ENCODE peak calls at places on chromosomes 16 and 17, in four cellular contexts. One of them, this sample, is unnamed.

GRCh38 chr17:81713556-81714411 is 1.7 kb downstream of the SLC25A10 start:
- DNase-seq in small intestine: peak
- DNase-seq in esophagus squamous epithelium: no peak
- DNase-seq in WERI-Rb-1: peak
- DNase-seq in this sample: peak

GRCh38 chr16:4365014-4365406 is 6.6 kb upstream of the VASN start:
- DNase-seq in small intestine: no peak
- DNase-seq in esophagus squamous epithelium: no peak
- DNase-seq in WERI-Rb-1: no peak
- DNase-seq in this sample: no peak

GRCh38 chr16:72552675-72553074 is 380.7 kb upstream of the PMFBP1 start:
- DNase-seq in small intestine: no peak
- DNase-seq in esophagus squamous epithelium: no peak
- DNase-seq in WERI-Rb-1: no peak
- DNase-seq in this sample: no peak

GRCh38 chr17:39177256-39177655 is 11.3 kb upstream of the ARL5C start:
- DNase-seq in WERI-Rb-1: peak
- DNase-seq in small intestine: no peak
- DNase-seq in esophagus squamous epithelium: no peak
- DNase-seq in this sample: peak

GRCh38 chr17:61366715-61367413 is 32.8 kb upstream of the TBX2 start:
- DNase-seq in esophagus squamous epithelium: no peak
- DNase-seq in WERI-Rb-1: peak
- DNase-seq in small intestine: peak
- DNase-seq in this sample: peak

GRCh38 chr16:78669994-78670393 is 570.5 kb downstream of the WWOX start:
- DNase-seq in esophagus squamous epithelium: no peak
- DNase-seq in small intestine: no peak
- DNase-seq in WERI-Rb-1: no peak
- DNase-seq in this sample: no peak

GRCh38 chr17:2899911-2900310 is 103.7 kb downstream of the RAP1GAP2 start:
- DNase-seq in esophagus squamous epithelium: no peak
- DNase-seq in small intestine: peak
- DNase-seq in WERI-Rb-1: no peak
- DNase-seq in this sample: no peak

GRCh38 chr17:43983196-43983514 is 21.3 kb upstream of the NAGS start:
- DNase-seq in esophagus squamous epithelium: no peak
- DNase-seq in WERI-Rb-1: no peak
- DNase-seq in small intestine: no peak
- DNase-seq in this sample: no peak

GRCh38 chr17:51590071-51590470 is 329.7 kb downstream of the UTP18 start:
- DNase-seq in small intestine: no peak
- DNase-seq in esophagus squamous epithelium: no peak
- DNase-seq in WERI-Rb-1: no peak
- DNase-seq in this sample: no peak

GRCh38 chr17:68453991-68454665 is 3.2 kb downstream of the WIPI1 start:
- DNase-seq in small intestine: no peak
- DNase-seq in esophagus squamous epithelium: no peak
- DNase-seq in WERI-Rb-1: no peak
- DNase-seq in this sample: no peak

GRCh38 chr17:60134396-60135159 is 15.2 kb upstream of the CA4 start:
- DNase-seq in small intestine: no peak
- DNase-seq in WERI-Rb-1: peak
- DNase-seq in esophagus squamous epithelium: no peak
- DNase-seq in this sample: peak

GRCh38 chr16:56344518-56345405 is 80.6 kb downstream of the AMFR start:
- DNase-seq in small intestine: peak
- DNase-seq in WERI-Rb-1: no peak
- DNase-seq in esophagus squamous epithelium: no peak
- DNase-seq in this sample: no peak

GRCh38 chr17:73226556-73227172 is 33.8 kb downstream of the COG1 start:
- DNase-seq in WERI-Rb-1: no peak
- DNase-seq in esophagus squamous epithelium: no peak
- DNase-seq in small intestine: no peak
- DNase-seq in this sample: no peak

GRCh38 chr17:75861927-75862317 is 6.8 kb upstream of the WBP2 start:
- DNase-seq in small intestine: no peak
- DNase-seq in esophagus squamous epithelium: no peak
- DNase-seq in WERI-Rb-1: no peak
- DNase-seq in this sample: no peak

GRCh38 chr16:81493755-81494433 is 49.3 kb downstream of the CMIP start:
- DNase-seq in esophagus squamous epithelium: no peak
- DNase-seq in WERI-Rb-1: no peak
- DNase-seq in small intestine: peak
- DNase-seq in this sample: peak

GRCh38 chr17:38352245-38353083 is 820 bp downstream of the SOCS7 start:
- DNase-seq in esophagus squamous epithelium: no peak
- DNase-seq in WERI-Rb-1: peak
- DNase-seq in small intestine: peak
- DNase-seq in this sample: peak

GRCh38 chr17:66445229-66445628 is 142.8 kb downstream of the PRKCA start:
- DNase-seq in WERI-Rb-1: no peak
- DNase-seq in small intestine: no peak
- DNase-seq in esophagus squamous epithelium: no peak
- DNase-seq in this sample: no peak

GRCh38 chr17:80790021-80790765 is 201.4 kb upstream of the CHMP6 start:
- DNase-seq in WERI-Rb-1: no peak
- DNase-seq in esophagus squamous epithelium: no peak
- DNase-seq in small intestine: no peak
- DNase-seq in this sample: peak

GRCh38 chr17:82239926-82240505 is 11.2 kb downstream of the SLC16A3 start:
- DNase-seq in esophagus squamous epithelium: no peak
- DNase-seq in WERI-Rb-1: no peak
- DNase-seq in small intestine: no peak
- DNase-seq in this sample: peak

GRCh38 chr16:11844499-11844898 is 6.8 kb downstream of the RSL1D1 start:
- DNase-seq in small intestine: no peak
- DNase-seq in WERI-Rb-1: no peak
- DNase-seq in esophagus squamous epithelium: no peak
- DNase-seq in this sample: no peak

GRCh38 chr16:52581530-52581929 is 34.6 kb upstream of the TOX3 start:
- DNase-seq in esophagus squamous epithelium: no peak
- DNase-seq in small intestine: no peak
- DNase-seq in WERI-Rb-1: no peak
- DNase-seq in this sample: peak

GRCh38 chr17:72561680-72562079 is 440.9 kb downstream of the SOX9 start:
- DNase-seq in small intestine: no peak
- DNase-seq in esophagus squamous epithelium: no peak
- DNase-seq in WERI-Rb-1: no peak
- DNase-seq in this sample: no peak

GRCh38 chr16:68227850-68228553 is 7.9 kb downstream of the ESRP2 start:
- DNase-seq in WERI-Rb-1: no peak
- DNase-seq in small intestine: no peak
- DNase-seq in esophagus squamous epithelium: no peak
- DNase-seq in this sample: peak

GRCh38 chr16:15539197-15539596 is 103.8 kb downstream of the MARF1 start:
- DNase-seq in WERI-Rb-1: peak
- DNase-seq in esophagus squamous epithelium: no peak
- DNase-seq in small intestine: peak
- DNase-seq in this sample: peak

GRCh38 chr17:3512512-3513171 is 36.8 kb downstream of the ASPA start:
- DNase-seq in esophagus squamous epithelium: no peak
- DNase-seq in WERI-Rb-1: no peak
- DNase-seq in small intestine: peak
- DNase-seq in this sample: peak

GRCh38 chr16:9489823-9490467 is 398.5 kb downstream of the HAPSTR1 start:
- DNase-seq in WERI-Rb-1: no peak
- DNase-seq in esophagus squamous epithelium: no peak
- DNase-seq in small intestine: no peak
- DNase-seq in this sample: no peak

GRCh38 chr16:75266738-75267630 is 15.6 kb upstream of the BCAR1 start:
- DNase-seq in WERI-Rb-1: no peak
- DNase-seq in small intestine: no peak
- DNase-seq in esophagus squamous epithelium: no peak
- DNase-seq in this sample: no peak
- H3K4me3 ChIP-seq in WERI-Rb-1: no peak
- H3K4me3 ChIP-seq in small intestine: no peak
- H3K4me3 ChIP-seq in esophagus squamous epithelium: peak
- H3K4me3 ChIP-seq in this sample: no peak

DNA sequence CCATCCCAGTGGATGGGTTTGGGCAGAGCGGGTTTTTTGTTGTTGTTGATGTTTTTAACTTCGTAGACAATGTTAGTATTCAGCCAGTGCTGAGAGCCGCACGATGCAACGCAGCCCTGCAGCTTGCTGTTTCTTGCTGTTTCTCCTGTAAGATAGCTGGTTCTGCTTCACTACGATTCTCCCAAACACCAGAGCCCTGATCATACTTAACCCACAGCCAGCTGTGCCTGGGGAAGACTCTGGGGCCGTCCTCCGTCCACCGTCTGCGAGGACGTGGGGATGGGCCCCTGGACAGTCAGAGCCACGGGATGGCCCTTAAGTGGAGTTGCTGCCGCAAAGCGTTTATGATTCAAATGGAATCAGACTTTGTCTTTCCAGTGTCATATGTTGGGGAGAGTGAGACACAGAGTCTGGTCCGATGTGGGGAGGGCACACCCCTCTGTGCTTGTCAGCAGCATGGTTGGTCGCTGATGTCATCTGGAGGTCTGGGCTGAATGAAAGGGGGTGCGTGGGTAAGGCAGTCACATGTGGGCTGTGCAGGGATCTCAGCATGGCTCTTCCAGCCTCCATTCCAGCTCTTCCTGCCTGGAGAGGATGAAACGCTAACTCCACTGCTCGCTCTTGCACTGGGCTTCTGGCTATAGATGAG is 41.1 kb upstream of the CBFA2T3 start:
- DNase-seq in esophagus squamous epithelium: no peak
- DNase-seq in WERI-Rb-1: no peak
- DNase-seq in small intestine: no peak
- DNase-seq in this sample: peak
- H3K4me3 ChIP-seq in esophagus squamous epithelium: no peak
- H3K4me3 ChIP-seq in WERI-Rb-1: no peak
- H3K4me3 ChIP-seq in small intestine: no peak
- H3K4me3 ChIP-seq in this sample: no peak

GRCh38 chr16:88686439-88687253 is at the start of gene SNAI3:
- DNase-seq in WERI-Rb-1: peak
- DNase-seq in small intestine: peak
- DNase-seq in esophagus squamous epithelium: no peak
- DNase-seq in this sample: peak

GRCh38 chr16:88686062-88686438 is 257 bp downstream of the SNAI3 start:
- DNase-seq in small intestine: no peak
- DNase-seq in WERI-Rb-1: no peak
- DNase-seq in esophagus squamous epithelium: no peak
- DNase-seq in this sample: no peak

GRCh38 chr16:88687254-88687576 is 908 bp upstream of the SNAI3 start:
- DNase-seq in esophagus squamous epithelium: no peak
- DNase-seq in small intestine: no peak
- DNase-seq in WERI-Rb-1: no peak
- DNase-seq in this sample: no peak

GRCh38 chr16:88685156-88686061 is 898 bp downstream of the SNAI3 start:
- DNase-seq in WERI-Rb-1: peak
- DNase-seq in small intestine: no peak
- DNase-seq in esophagus squamous epithelium: no peak
- DNase-seq in this sample: peak

DNA sequence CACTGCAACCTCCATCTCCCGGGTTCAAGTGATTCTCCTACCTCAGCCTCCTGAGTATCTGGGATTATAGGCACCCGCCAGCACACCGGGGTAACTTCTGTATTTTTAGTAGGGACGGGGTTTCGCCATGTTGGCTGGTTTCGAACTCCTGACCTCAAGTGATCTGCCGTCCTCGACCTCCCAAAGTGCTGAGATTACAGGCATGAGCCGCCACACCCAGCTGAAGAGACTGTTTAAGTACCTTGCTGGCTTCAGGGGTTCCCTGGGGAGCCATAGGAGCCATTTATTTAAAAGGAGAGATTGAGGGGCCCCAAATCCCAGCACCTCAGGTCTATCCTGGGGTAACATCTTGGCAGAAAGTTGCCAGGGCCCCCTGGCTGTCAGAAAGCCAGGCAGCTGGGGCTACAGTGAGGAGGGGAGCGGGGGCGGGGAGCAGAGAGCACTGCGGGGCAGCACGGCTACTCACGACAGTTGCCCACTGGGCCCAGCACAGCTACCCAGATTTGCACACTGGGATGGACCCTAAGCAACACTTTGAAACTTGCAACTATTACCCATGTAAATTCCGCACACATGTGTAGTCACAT is 1.6 kb downstream of the SNAI3 start:
- DNase-seq in small intestine: no peak
- DNase-seq in WERI-Rb-1: no peak
- DNase-seq in esophagus squamous epithelium: no peak
- DNase-seq in this sample: no peak
- H3K4me3 ChIP-seq in small intestine: no peak
- H3K4me3 ChIP-seq in WERI-Rb-1: no peak
- H3K4me3 ChIP-seq in esophagus squamous epithelium: peak
- H3K4me3 ChIP-seq in this sample: no peak

GRCh38 chr16:54939537-54940278 is 9.0 kb downstream of the IRX5 start:
- DNase-seq in small intestine: no peak
- DNase-seq in WERI-Rb-1: no peak
- DNase-seq in esophagus squamous epithelium: no peak
- DNase-seq in this sample: peak

GRCh38 chr16:54937673-54938350 is 7.1 kb downstream of the IRX5 start:
- DNase-seq in small intestine: no peak
- DNase-seq in WERI-Rb-1: peak
- DNase-seq in esophagus squamous epithelium: no peak
- DNase-seq in this sample: no peak

GRCh38 chr16:54940279-54940604 is 9.6 kb downstream of the IRX5 start:
- DNase-seq in esophagus squamous epithelium: no peak
- DNase-seq in WERI-Rb-1: no peak
- DNase-seq in small intestine: no peak
- DNase-seq in this sample: no peak

GRCh38 chr16:54936979-54937672 is 6.5 kb downstream of the IRX5 start:
- DNase-seq in small intestine: no peak
- DNase-seq in WERI-Rb-1: peak
- DNase-seq in esophagus squamous epithelium: no peak
- DNase-seq in this sample: peak

DNA sequence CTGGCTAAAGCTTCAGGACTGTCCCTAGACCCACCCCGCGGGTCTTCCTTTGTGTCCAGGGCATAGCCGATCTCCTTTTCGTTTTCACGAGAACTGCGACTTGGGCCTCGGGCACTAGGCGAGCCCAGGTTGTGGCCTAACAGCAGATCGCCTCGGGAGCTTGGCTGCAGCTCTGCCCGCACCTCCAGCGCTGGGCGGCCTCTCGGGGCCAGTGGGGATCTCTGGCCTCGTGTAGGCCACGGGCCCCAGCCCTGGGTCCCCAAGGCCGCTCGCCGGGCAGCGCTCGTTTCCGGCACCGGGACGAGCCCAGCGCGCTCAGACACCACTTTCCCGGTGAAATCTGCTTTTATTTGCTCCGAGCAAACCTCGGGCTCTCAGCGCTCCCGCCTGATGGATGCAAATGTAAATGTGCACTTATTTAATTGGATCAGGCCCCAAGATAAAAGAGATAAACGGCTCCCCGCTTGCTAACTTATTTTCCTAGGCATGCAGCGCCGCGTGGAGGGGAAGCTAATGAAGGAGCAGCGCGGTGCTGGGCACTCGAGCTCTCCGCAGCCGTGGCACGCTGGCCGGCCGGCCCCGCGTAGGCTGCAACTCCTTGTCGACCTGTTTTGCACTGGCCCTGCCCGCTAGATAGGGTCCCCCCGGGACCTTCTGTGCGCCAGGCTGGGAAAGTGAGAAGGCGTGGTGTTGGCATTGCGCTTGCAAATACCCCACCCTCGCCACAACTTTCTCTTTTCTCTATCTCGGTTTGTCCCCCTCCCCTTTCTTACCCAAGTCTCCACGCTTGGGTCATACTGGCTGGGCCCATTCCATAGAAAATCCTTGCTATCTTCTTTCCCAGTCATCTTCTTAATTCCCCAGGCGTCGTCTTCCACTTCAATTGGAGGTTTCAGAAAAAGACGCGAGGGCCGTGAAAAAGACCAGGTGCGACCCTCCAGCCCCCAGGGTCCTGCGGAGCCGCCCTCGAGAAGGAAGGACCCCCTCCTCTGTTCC is 8.0 kb downstream of the IRX5 start:
- DNase-seq in esophagus squamous epithelium: no peak
- DNase-seq in small intestine: no peak
- DNase-seq in WERI-Rb-1: peak
- DNase-seq in this sample: peak
- H3K4me3 ChIP-seq in esophagus squamous epithelium: peak
- H3K4me3 ChIP-seq in small intestine: no peak
- H3K4me3 ChIP-seq in WERI-Rb-1: peak
- H3K4me3 ChIP-seq in this sample: peak

This sample was measured in endodermal cell.